ENCODE peak calls at places on chromosomes 2 and 18, in four cellular contexts. Z is K562, T is HepG2, L is GM12878. Q is an unnamed sample.
A peak's percentile ranks its signal among the peaks of the same experiment; 100 is the strongest.

GRCh38 chr2:115484483-115484882 is 1042.0 kb downstream of the DPP10 start:
- DNase-seq in Z (no peak), T (no peak), L (no peak), Q (no peak)

GRCh38 chr2:241482556-241482955 is 25.8 kb downstream of the STK25 start:
- DNase-seq in T (no peak), L (no peak), Z (no peak), Q (no peak)

GRCh38 chr2:180655842-180656454 is 324.5 kb upstream of the UBE2E3 start:
- DNase-seq in Z (no peak), L (no peak), T (no peak), Q (no peak)

GRCh38 chr18:13530879-13531387 is 195.4 kb downstream of the FAM210A start:
- DNase-seq in T (no peak), Z (no peak), L (no peak), Q (peak; percentile 43)

GRCh38 chr2:127897531-127898187 is 11.9 kb upstream of the AMMECR1L start:
- DNase-seq in T (no peak), Z (no peak), L (no peak), Q (no peak)

GRCh38 chr2:100964222-100964621 is 37.9 kb upstream of the RPL31 start:
- DNase-seq in Z (no peak), T (no peak), L (no peak), Q (no peak)

GRCh38 chr2:177984739-177985138 is 87.8 kb downstream of the PDE11A start:
- DNase-seq in T (no peak), Z (no peak), L (no peak), Q (peak; percentile 20)

GRCh38 chr2:53366570-53366969 is 401.0 kb upstream of the CHAC2 start:
- DNase-seq in T (no peak), L (no peak), Z (no peak), Q (no peak)

GRCh38 chr2:46177461-46178089 is 119.6 kb upstream of the EPAS1 start:
- DNase-seq in L (no peak), Z (no peak), T (no peak), Q (no peak)

GRCh38 chr2:121648611-121649401 is 456 bp downstream of the CLASP1 start:
- DNase-seq in T (peak; percentile 42), L (no peak), Z (peak; percentile 62), Q (peak; percentile 85)

GRCh38 chr2:109373791-109374547 is 239.8 kb downstream of the SEPTIN10 start:
- DNase-seq in L (no peak), Z (no peak), T (no peak), Q (peak; percentile 7)

GRCh38 chr2:54161660-54162059 is 46.2 kb downstream of the ACYP2 start:
- DNase-seq in Z (no peak), L (no peak), T (no peak), Q (no peak)

GRCh38 chr18:24065942-24066341 is 51.4 kb downstream of the TTC39C start:
- DNase-seq in L (no peak), Z (no peak), T (no peak), Q (no peak)

GRCh38 chr2:66866331-66867037 is 431.6 kb downstream of the MEIS1 start:
- DNase-seq in Z (no peak), T (no peak), L (no peak), Q (no peak)

GRCh38 chr2:150441226-150441625 is 46.2 kb downstream of the RND3 start:
- DNase-seq in T (no peak), L (no peak), Z (no peak), Q (no peak)

GRCh38 chr2:24490674-24491625 is at the start of gene NCOA1:
- DNase-seq in T (peak; percentile 75), L (no peak), Z (peak; percentile 97), Q (peak; percentile 97)

GRCh38 chr18:22267697-22268096 is 98.3 kb downstream of the GATA6 start:
- DNase-seq in T (no peak), L (no peak), Z (no peak), Q (no peak)

GRCh38 chr2:165440367-165440766 is 29.1 kb upstream of the CSRNP3 start:
- DNase-seq in Z (no peak), T (no peak), L (no peak), Q (peak; percentile 61)

GRCh38 chr2:236498369-236498768 is 71.3 kb upstream of the ACKR3 start:
- DNase-seq in Z (no peak), T (no peak), L (no peak), Q (no peak)

GRCh38 chr2:210966330-210966729 is 409.9 kb downstream of the CPS1 start:
- DNase-seq in T (peak; percentile 72), L (no peak), Z (no peak), Q (no peak)

GRCh38 chr2:239932881-239933735 is 92.0 kb downstream of the NDUFA10 start:
- DNase-seq in Z (no peak), L (no peak), T (no peak), Q (no peak)

GRCh38 chr2:46568212-46569009 is 89.0 kb downstream of the TMEM247 start:
- DNase-seq in Z (no peak), T (no peak), L (no peak), Q (no peak)

GRCh38 chr18:30177056-30177455 is 865.5 kb downstream of the DSC3 start:
- DNase-seq in T (no peak), L (no peak), Z (no peak), Q (no peak)

DNA sequence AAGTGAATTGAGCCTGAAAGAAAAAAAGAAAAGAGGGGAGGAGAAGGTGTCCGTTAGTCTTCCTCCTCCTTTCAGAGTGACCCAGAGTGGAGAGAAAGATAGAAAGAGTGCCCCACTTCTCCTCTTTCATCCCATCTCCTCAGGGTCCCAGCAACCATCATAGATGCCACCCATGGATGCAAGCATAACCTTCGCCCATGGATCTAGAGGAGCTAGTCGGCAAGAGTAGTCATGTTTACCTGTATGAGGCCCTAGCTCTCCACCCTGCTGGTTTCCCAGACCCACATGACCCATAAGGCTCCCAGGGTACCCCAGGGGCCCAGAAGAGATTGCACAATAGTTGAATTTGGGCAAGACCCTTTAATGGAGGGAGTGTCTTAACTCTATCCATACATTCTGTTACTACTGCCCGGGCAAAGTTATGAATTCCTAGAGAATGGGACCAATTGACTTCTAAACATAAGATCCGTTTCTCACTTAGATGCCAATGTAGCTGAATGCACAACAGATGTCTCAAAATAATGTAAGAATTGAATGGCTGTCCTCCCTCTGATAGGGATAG is 56.1 kb upstream of the CDCA7 start:
- DNase-seq in L (no peak), T (no peak), Z (peak; percentile 46), Q (no peak)
- TF ChIP-seq NFIC in L (no peak), T (no peak), Z (no peak), Q (no peak)

DNA sequence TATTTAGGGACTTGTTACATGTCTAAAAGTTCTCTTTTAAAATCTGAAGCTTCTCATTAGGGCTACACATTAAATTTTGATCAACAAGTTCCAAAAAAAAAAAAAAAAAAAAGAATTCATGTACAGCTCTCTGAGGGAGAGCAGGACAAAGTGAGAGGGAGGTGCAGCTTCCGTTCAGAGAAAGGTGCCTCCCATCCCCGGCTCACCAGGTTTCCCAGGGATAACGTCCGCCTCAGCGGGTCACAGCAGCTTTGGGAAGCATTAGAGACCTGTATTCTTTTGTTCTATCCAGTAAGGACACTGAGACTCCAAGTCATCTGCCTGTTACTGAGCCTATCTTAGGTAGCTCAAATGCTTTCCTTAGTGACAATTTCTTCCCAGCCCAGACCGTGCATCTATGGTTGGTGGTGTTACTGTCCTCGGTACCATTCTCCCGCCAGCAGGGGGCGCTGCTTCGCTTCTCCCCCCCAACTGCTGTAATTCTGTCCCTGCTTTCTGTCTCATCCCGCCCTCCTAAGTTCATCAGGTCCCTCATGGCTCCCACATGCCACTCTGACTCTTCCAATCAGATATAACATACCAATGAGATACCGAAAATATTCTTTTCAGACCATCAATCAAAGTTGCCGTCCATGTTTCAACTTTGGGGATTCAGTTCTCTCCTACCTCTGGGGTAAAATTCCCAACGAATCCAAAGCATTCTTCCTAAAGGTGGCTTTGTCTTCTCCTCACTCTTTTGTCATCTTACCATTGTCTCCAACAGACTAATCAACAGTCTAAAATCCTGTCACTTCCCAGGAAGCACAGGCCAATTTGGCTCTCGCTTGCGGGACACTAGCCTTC is 466.5 kb downstream of the METTL4 start:
- DNase-seq in L (no peak), Z (peak; percentile 86), T (peak; percentile 30), Q (peak; percentile 62)
- TF ChIP-seq NFIC in L (no peak), Z (no peak), T (no peak), Q (no peak)

GRCh38 chr2:235087812-235088607 is 136.2 kb downstream of the SH3BP4 start:
- DNase-seq in L (no peak), T (no peak), Z (no peak), Q (peak; percentile 39)

GRCh38 chr2:235085476-235085875 is 133.7 kb downstream of the SH3BP4 start:
- DNase-seq in L (no peak), T (no peak), Z (no peak), Q (no peak)

GRCh38 chr2:235091421-235091820 is 139.6 kb downstream of the SH3BP4 start:
- DNase-seq in L (no peak), Z (no peak), T (no peak), Q (no peak)

GRCh38 chr2:235086481-235087184 is 134.8 kb downstream of the SH3BP4 start:
- DNase-seq in T (no peak), L (no peak), Z (no peak), Q (no peak)

DNA sequence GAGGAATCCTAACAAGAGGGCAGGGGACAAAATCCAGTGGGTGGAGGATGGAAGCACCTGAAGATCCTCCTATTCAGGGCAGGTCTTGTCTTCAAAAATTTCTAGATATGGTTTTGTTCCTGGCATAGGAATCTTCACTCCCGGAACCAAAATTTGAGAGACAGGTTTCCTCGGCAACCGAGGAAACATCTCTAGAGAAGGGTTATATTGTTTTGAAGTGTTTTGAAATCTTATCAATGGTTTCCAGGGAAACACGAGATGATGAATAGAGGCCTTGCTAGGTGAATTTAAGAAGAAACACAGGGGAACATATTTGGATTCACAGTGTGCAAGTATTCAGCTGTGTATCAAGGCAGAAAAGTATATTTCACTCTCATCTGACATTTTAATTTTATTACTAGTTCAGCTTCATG is 136.8 kb downstream of the SH3BP4 start:
- DNase-seq in L (no peak), T (peak; percentile 22), Z (no peak), Q (no peak)
- TF ChIP-seq NFIC in L (no peak), T (no peak), Z (no peak), Q (no peak)

GRCh38 chr2:212708346-212708745 is 169.7 kb upstream of the ERBB4 start:
- DNase-seq in Z (no peak), T (no peak), L (no peak), Q (no peak)
- TF ChIP-seq NFIC in Z (no peak), T (no peak), L (no peak), Q (no peak)

DNA sequence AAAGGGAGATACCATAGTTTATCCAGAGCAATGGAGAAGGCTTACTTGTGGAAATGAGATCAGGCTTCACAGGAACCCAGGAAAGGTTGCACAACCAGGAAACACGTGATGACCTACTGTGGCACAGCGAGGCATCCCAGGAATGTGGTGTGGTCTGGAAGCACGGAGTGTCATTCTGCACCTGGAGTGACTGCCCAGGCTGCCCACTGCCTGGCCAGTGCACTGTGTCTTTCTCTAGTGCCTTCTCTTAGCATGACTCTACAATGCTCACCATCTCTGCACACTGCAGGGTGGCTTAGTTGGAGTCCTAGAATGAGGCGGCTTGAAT is 48.9 kb downstream of the CHST9 start:
- DNase-seq in Z (no peak), T (peak; percentile 86), L (no peak), Q (no peak)
- TF ChIP-seq NFIC in Z (no peak), T (no peak), L (no peak), Q (no peak)

Q was measured in SK-N-SH.